ENCODE peak calls at places on chromosomes 11 and 22, in six cellular contexts. One of them, this sample, is unnamed.

GRCh38 chr22:20606784-20607128 is 99.3 kb downstream of the MED15 start:
- ATAC-seq in lower lobe of right lung: no peak
- ATAC-seq in PC-3: no peak
- ATAC-seq in activated naive CD8-positive, alpha-beta T cell treated with anti-CD3 and anti-CD28 coated beads, Interleukin-2, amount 50 U/mL, for 24 hours: no peak
- ATAC-seq in naive thymus-derived CD4-positive, alpha-beta T cell: no peak
- ATAC-seq in CD4-positive, alpha-beta T cell: no peak
- ATAC-seq in this sample: no peak

GRCh38 chr22:19998991-19999820 is 17.4 kb downstream of the ARVCF start:
- ATAC-seq in lower lobe of right lung: no peak
- ATAC-seq in PC-3: no peak
- ATAC-seq in activated naive CD8-positive, alpha-beta T cell treated with anti-CD3 and anti-CD28 coated beads, Interleukin-2, amount 50 U/mL, for 24 hours: peak
- ATAC-seq in naive thymus-derived CD4-positive, alpha-beta T cell: no peak
- ATAC-seq in CD4-positive, alpha-beta T cell: no peak
- ATAC-seq in this sample: no peak

GRCh38 chr11:74357449-74357848 is 40.8 kb downstream of the PGM2L1 start:
- ATAC-seq in lower lobe of right lung: no peak
- ATAC-seq in PC-3: no peak
- ATAC-seq in activated naive CD8-positive, alpha-beta T cell treated with anti-CD3 and anti-CD28 coated beads, Interleukin-2, amount 50 U/mL, for 24 hours: no peak
- ATAC-seq in naive thymus-derived CD4-positive, alpha-beta T cell: no peak
- ATAC-seq in CD4-positive, alpha-beta T cell: no peak
- ATAC-seq in this sample: no peak

GRCh38 chr11:6497069-6497839 is at the start of gene DNHD1:
- ATAC-seq in lower lobe of right lung: peak
- ATAC-seq in PC-3: no peak
- ATAC-seq in activated naive CD8-positive, alpha-beta T cell treated with anti-CD3 and anti-CD28 coated beads, Interleukin-2, amount 50 U/mL, for 24 hours: no peak
- ATAC-seq in naive thymus-derived CD4-positive, alpha-beta T cell: no peak
- ATAC-seq in CD4-positive, alpha-beta T cell: no peak
- ATAC-seq in this sample: no peak

GRCh38 chr11:128328955-128329551 is 258.3 kb downstream of the ETS1 start:
- ATAC-seq in lower lobe of right lung: peak
- ATAC-seq in PC-3: no peak
- ATAC-seq in activated naive CD8-positive, alpha-beta T cell treated with anti-CD3 and anti-CD28 coated beads, Interleukin-2, amount 50 U/mL, for 24 hours: no peak
- ATAC-seq in naive thymus-derived CD4-positive, alpha-beta T cell: peak
- ATAC-seq in CD4-positive, alpha-beta T cell: peak
- ATAC-seq in this sample: peak

GRCh38 chr11:74849525-74850391 is 99.1 kb downstream of the XRRA1 start:
- ATAC-seq in lower lobe of right lung: no peak
- ATAC-seq in PC-3: peak
- ATAC-seq in activated naive CD8-positive, alpha-beta T cell treated with anti-CD3 and anti-CD28 coated beads, Interleukin-2, amount 50 U/mL, for 24 hours: no peak
- ATAC-seq in naive thymus-derived CD4-positive, alpha-beta T cell: no peak
- ATAC-seq in CD4-positive, alpha-beta T cell: no peak
- ATAC-seq in this sample: no peak

GRCh38 chr11:131253885-131254204 is 116.6 kb upstream of the NTM start:
- ATAC-seq in lower lobe of right lung: peak
- ATAC-seq in PC-3: no peak
- ATAC-seq in activated naive CD8-positive, alpha-beta T cell treated with anti-CD3 and anti-CD28 coated beads, Interleukin-2, amount 50 U/mL, for 24 hours: no peak
- ATAC-seq in naive thymus-derived CD4-positive, alpha-beta T cell: no peak
- ATAC-seq in CD4-positive, alpha-beta T cell: no peak
- ATAC-seq in this sample: no peak

GRCh38 chr11:68517121-68517741 is 56.7 kb downstream of the PPP6R3 start:
- ATAC-seq in lower lobe of right lung: no peak
- ATAC-seq in PC-3: no peak
- ATAC-seq in activated naive CD8-positive, alpha-beta T cell treated with anti-CD3 and anti-CD28 coated beads, Interleukin-2, amount 50 U/mL, for 24 hours: no peak
- ATAC-seq in naive thymus-derived CD4-positive, alpha-beta T cell: no peak
- ATAC-seq in CD4-positive, alpha-beta T cell: no peak
- ATAC-seq in this sample: no peak

GRCh38 chr22:40263191-40263590 is 83.1 kb upstream of the ADSL start:
- ATAC-seq in lower lobe of right lung: peak
- ATAC-seq in PC-3: no peak
- ATAC-seq in activated naive CD8-positive, alpha-beta T cell treated with anti-CD3 and anti-CD28 coated beads, Interleukin-2, amount 50 U/mL, for 24 hours: no peak
- ATAC-seq in naive thymus-derived CD4-positive, alpha-beta T cell: no peak
- ATAC-seq in CD4-positive, alpha-beta T cell: peak
- ATAC-seq in this sample: no peak

This sample was measured in activated T-helper 17 cell treated with anti-CD3 and anti-CD28 coated beads, Interleukin-2, amount 50 U/mL, for 72 hours.